ENCODE peak calls at places on chromosome 14, in five cellular contexts. One of them, this sample, is unnamed.

GRCh38 chr14:92986254-92987147 is 63.6 kb downstream of the CHGA start:
- DNase-seq in ureter: peak; percentile 63
- DNase-seq in HCEC 1CT: peak; percentile 49
- DNase-seq in cardiac fibroblast: peak; percentile 70
- DNase-seq in NCI-H510A: no peak
- DNase-seq in this sample: no peak

GRCh38 chr14:38078393-38078792 is 129.3 kb upstream of the SSTR1 start:
- DNase-seq in HCEC 1CT: no peak
- DNase-seq in ureter: no peak
- DNase-seq in cardiac fibroblast: no peak
- DNase-seq in NCI-H510A: no peak
- DNase-seq in this sample: no peak

GRCh38 chr14:105537580-105538474 is 11.4 kb downstream of the TMEM121 start:
- DNase-seq in cardiac fibroblast: no peak
- DNase-seq in HCEC 1CT: no peak
- DNase-seq in ureter: peak; percentile 54
- DNase-seq in NCI-H510A: no peak
- DNase-seq in this sample: peak; percentile 18

GRCh38 chr14:54314365-54315134 is 82.3 kb upstream of the CDKN3 start:
- DNase-seq in ureter: no peak
- DNase-seq in NCI-H510A: no peak
- DNase-seq in HCEC 1CT: no peak
- DNase-seq in cardiac fibroblast: no peak
- DNase-seq in this sample: no peak

GRCh38 chr14:74506408-74506807 is 12.8 kb downstream of the ISCA2 start:
- DNase-seq in NCI-H510A: no peak
- DNase-seq in cardiac fibroblast: no peak
- DNase-seq in ureter: no peak
- DNase-seq in HCEC 1CT: no peak
- DNase-seq in this sample: no peak

GRCh38 chr14:75379246-75379929 is 48.4 kb upstream of the JDP2 start:
- DNase-seq in cardiac fibroblast: no peak
- DNase-seq in NCI-H510A: no peak
- DNase-seq in HCEC 1CT: no peak
- DNase-seq in ureter: peak; percentile 24
- DNase-seq in this sample: no peak

GRCh38 chr14:68011629-68012028 is 192.1 kb downstream of the RAD51B start:
- DNase-seq in NCI-H510A: no peak
- DNase-seq in ureter: no peak
- DNase-seq in cardiac fibroblast: peak; percentile 66
- DNase-seq in HCEC 1CT: peak; percentile 76
- DNase-seq in this sample: no peak

GRCh38 chr14:104358528-104359300 is 220.3 kb downstream of the KIF26A start:
- DNase-seq in NCI-H510A: no peak
- DNase-seq in HCEC 1CT: no peak
- DNase-seq in ureter: no peak
- DNase-seq in cardiac fibroblast: no peak
- DNase-seq in this sample: no peak

This sample was measured in NCI-H2107.